ENCODE peak calls at places on chromosomes 3 and 15, in seven cellular contexts. One of them, this sample, is unnamed.

GRCh38 chr3:123342631-123343080 is 106.2 kb downstream of the ADCY5 start:
- DNase-seq in choroid plexus epithelial cell: no peak
- DNase-seq in GM13976: no peak
- DNase-seq in transverse colon: no peak
- DNase-seq in psoas muscle: peak; percentile 3
- DNase-seq in AG10803: no peak
- DNase-seq in HFF-Myc: no peak
- DNase-seq in this sample: no peak

GRCh38 chr15:93861956-93862741 is 369.2 kb upstream of the MCTP2 start:
- DNase-seq in psoas muscle: no peak
- DNase-seq in choroid plexus epithelial cell: no peak
- DNase-seq in AG10803: no peak
- DNase-seq in GM13976: no peak
- DNase-seq in transverse colon: peak; percentile 11
- DNase-seq in HFF-Myc: no peak
- DNase-seq in this sample: no peak

GRCh38 chr15:31435256-31435781 is 108.7 kb downstream of the KLF13 start:
- DNase-seq in psoas muscle: peak; percentile 91
- DNase-seq in transverse colon: peak; percentile 88
- DNase-seq in AG10803: peak; percentile 76
- DNase-seq in HFF-Myc: peak; percentile 66
- DNase-seq in GM13976: peak; percentile 84
- DNase-seq in choroid plexus epithelial cell: peak; percentile 78
- DNase-seq in this sample: no peak

GRCh38 chr3:112303811-112304325 is 9.9 kb upstream of the SLC9C1 start:
- DNase-seq in GM13976: peak; percentile 8
- DNase-seq in transverse colon: no peak
- DNase-seq in psoas muscle: no peak
- DNase-seq in HFF-Myc: no peak
- DNase-seq in choroid plexus epithelial cell: peak; percentile 64
- DNase-seq in AG10803: peak; percentile 11
- DNase-seq in this sample: no peak

GRCh38 chr15:64893481-64894394 is 18.0 kb upstream of the ANKDD1A start:
- DNase-seq in transverse colon: peak; percentile 92
- DNase-seq in psoas muscle: peak; percentile 95
- DNase-seq in choroid plexus epithelial cell: peak; percentile 98
- DNase-seq in HFF-Myc: peak; percentile 66
- DNase-seq in AG10803: peak; percentile 95
- DNase-seq in GM13976: peak; percentile 94
- DNase-seq in this sample: peak; percentile 97

GRCh38 chr3:124574012-124574411 is 156.2 kb upstream of the UMPS start:
- DNase-seq in transverse colon: no peak
- DNase-seq in choroid plexus epithelial cell: no peak
- DNase-seq in AG10803: no peak
- DNase-seq in psoas muscle: no peak
- DNase-seq in HFF-Myc: no peak
- DNase-seq in GM13976: no peak
- DNase-seq in this sample: peak; percentile 53

GRCh38 chr3:100710355-100711198 is 1.3 kb downstream of the TFG start:
- DNase-seq in transverse colon: peak; percentile 77
- DNase-seq in HFF-Myc: peak; percentile 24
- DNase-seq in psoas muscle: no peak
- DNase-seq in AG10803: peak; percentile 73
- DNase-seq in GM13976: peak; percentile 69
- DNase-seq in choroid plexus epithelial cell: peak; percentile 86
- DNase-seq in this sample: peak; percentile 49

GRCh38 chr3:65730449-65730848 is 308.3 kb downstream of the MAGI1 start:
- DNase-seq in GM13976: no peak
- DNase-seq in choroid plexus epithelial cell: no peak
- DNase-seq in AG10803: no peak
- DNase-seq in HFF-Myc: no peak
- DNase-seq in psoas muscle: no peak
- DNase-seq in transverse colon: no peak
- DNase-seq in this sample: no peak

GRCh38 chr3:157999246-157999645 is 107.0 kb downstream of the SHOX2 start:
- DNase-seq in AG10803: no peak
- DNase-seq in HFF-Myc: no peak
- DNase-seq in choroid plexus epithelial cell: peak; percentile 2
- DNase-seq in transverse colon: no peak
- DNase-seq in psoas muscle: no peak
- DNase-seq in GM13976: no peak
- DNase-seq in this sample: no peak

GRCh38 chr15:34271493-34271892 is 46.7 kb downstream of the EMC4 start:
- DNase-seq in GM13976: no peak
- DNase-seq in HFF-Myc: peak; percentile 1
- DNase-seq in transverse colon: no peak
- DNase-seq in choroid plexus epithelial cell: peak; percentile 84
- DNase-seq in psoas muscle: no peak
- DNase-seq in AG10803: peak; percentile 70
- DNase-seq in this sample: peak; percentile 63

GRCh38 chr15:62394079-62394478 is 229.0 kb upstream of the C2CD4B start:
- DNase-seq in GM13976: no peak
- DNase-seq in AG10803: peak; percentile 35
- DNase-seq in choroid plexus epithelial cell: no peak
- DNase-seq in transverse colon: no peak
- DNase-seq in HFF-Myc: no peak
- DNase-seq in psoas muscle: no peak
- DNase-seq in this sample: no peak

GRCh38 chr15:58212909-58213526 is 74.8 kb downstream of the AQP9 start:
- DNase-seq in psoas muscle: no peak
- DNase-seq in HFF-Myc: no peak
- DNase-seq in AG10803: peak; percentile 44
- DNase-seq in choroid plexus epithelial cell: peak; percentile 76
- DNase-seq in GM13976: no peak
- DNase-seq in transverse colon: no peak
- DNase-seq in this sample: peak; percentile 38

GRCh38 chr3:41117398-41117870 is 81.9 kb upstream of the CTNNB1 start:
- DNase-seq in choroid plexus epithelial cell: peak; percentile 100
- DNase-seq in HFF-Myc: peak; percentile 91
- DNase-seq in AG10803: peak; percentile 88
- DNase-seq in psoas muscle: peak; percentile 89
- DNase-seq in transverse colon: peak; percentile 90
- DNase-seq in GM13976: peak; percentile 70
- DNase-seq in this sample: peak; percentile 92

GRCh38 chr15:81075272-81075671 is 58.8 kb upstream of the CFAP161 start:
- DNase-seq in AG10803: no peak
- DNase-seq in choroid plexus epithelial cell: no peak
- DNase-seq in GM13976: no peak
- DNase-seq in transverse colon: no peak
- DNase-seq in HFF-Myc: no peak
- DNase-seq in psoas muscle: no peak
- DNase-seq in this sample: no peak

GRCh38 chr3:173599673-173600072 is 202.1 kb downstream of the NLGN1 start:
- DNase-seq in HFF-Myc: no peak
- DNase-seq in GM13976: no peak
- DNase-seq in psoas muscle: no peak
- DNase-seq in transverse colon: no peak
- DNase-seq in choroid plexus epithelial cell: no peak
- DNase-seq in AG10803: peak; percentile 72
- DNase-seq in this sample: no peak

GRCh38 chr15:89003865-89004725 is 84.2 kb upstream of the ABHD2 start:
- DNase-seq in AG10803: peak; percentile 68
- DNase-seq in choroid plexus epithelial cell: peak; percentile 83
- DNase-seq in GM13976: peak; percentile 45
- DNase-seq in HFF-Myc: no peak
- DNase-seq in psoas muscle: peak; percentile 69
- DNase-seq in transverse colon: no peak
- DNase-seq in this sample: no peak

GRCh38 chr15:61222010-61222409 is 7.1 kb downstream of the RORA start:
- DNase-seq in GM13976: no peak
- DNase-seq in transverse colon: no peak
- DNase-seq in psoas muscle: no peak
- DNase-seq in choroid plexus epithelial cell: no peak
- DNase-seq in AG10803: no peak
- DNase-seq in HFF-Myc: no peak
- DNase-seq in this sample: no peak

GRCh38 chr15:61220125-61220524 is 9.0 kb downstream of the RORA start:
- DNase-seq in GM13976: no peak
- DNase-seq in transverse colon: no peak
- DNase-seq in psoas muscle: no peak
- DNase-seq in choroid plexus epithelial cell: no peak
- DNase-seq in AG10803: no peak
- DNase-seq in HFF-Myc: no peak
- DNase-seq in this sample: no peak

DNA sequence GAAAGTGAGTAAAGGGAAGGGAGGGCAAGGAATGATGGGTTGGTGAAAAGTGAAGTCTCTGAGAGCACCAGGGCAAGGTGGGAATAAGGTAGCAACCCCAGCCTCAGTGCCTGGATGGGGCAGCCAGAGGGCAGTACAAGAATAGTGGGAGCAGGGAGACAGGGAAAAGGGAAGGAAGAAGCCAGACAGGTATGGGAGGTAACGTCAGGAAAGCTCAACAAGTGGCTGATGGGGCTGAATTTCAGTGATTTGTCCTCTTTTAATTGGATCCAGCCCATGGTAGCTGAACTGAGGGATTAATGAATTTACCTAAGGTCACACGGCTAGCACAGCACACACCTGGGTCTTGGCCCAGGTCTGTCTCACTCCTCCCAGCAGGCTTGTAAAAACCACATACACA is 12.6 kb downstream of the RORA start:
- DNase-seq in AG10803: no peak
- DNase-seq in transverse colon: no peak
- DNase-seq in choroid plexus epithelial cell: no peak
- DNase-seq in psoas muscle: no peak
- DNase-seq in GM13976: no peak
- DNase-seq in HFF-Myc: no peak
- DNase-seq in this sample: no peak
- TF ChIP-seq CTCF in AG10803: no peak
- TF ChIP-seq CTCF in transverse colon: no peak
- TF ChIP-seq CTCF in choroid plexus epithelial cell: peak; percentile 16
- TF ChIP-seq CTCF in psoas muscle: peak; percentile 10
- TF ChIP-seq CTCF in GM13976: no peak
- TF ChIP-seq CTCF in HFF-Myc: no peak
- TF ChIP-seq CTCF in this sample: peak; percentile 41

DNA sequence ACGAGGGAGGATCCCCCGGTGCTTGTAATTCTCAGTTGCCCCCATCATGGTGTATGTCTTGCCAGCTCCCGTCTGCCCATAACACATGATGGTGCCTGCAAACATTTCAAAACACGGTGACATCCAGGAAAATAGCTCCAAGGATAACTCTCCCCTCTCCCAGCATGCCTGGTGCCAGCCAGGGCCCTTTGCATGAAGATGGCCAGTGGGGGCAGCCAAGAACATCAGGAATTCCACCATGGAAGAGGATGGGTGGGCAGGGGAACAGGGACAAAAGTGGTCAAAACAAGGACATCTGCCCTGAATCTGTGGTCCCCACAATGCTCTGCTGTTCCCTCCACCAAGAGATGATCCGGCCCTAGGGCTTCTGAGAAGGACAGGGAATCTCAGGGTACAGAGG is 9.0 kb downstream of the KIF9 start:
- DNase-seq in psoas muscle: no peak
- DNase-seq in choroid plexus epithelial cell: no peak
- DNase-seq in AG10803: no peak
- DNase-seq in HFF-Myc: no peak
- DNase-seq in transverse colon: no peak
- DNase-seq in GM13976: no peak
- DNase-seq in this sample: no peak
- TF ChIP-seq CTCF in psoas muscle: no peak
- TF ChIP-seq CTCF in choroid plexus epithelial cell: peak; percentile 10
- TF ChIP-seq CTCF in AG10803: no peak
- TF ChIP-seq CTCF in HFF-Myc: peak; percentile 19
- TF ChIP-seq CTCF in transverse colon: no peak
- TF ChIP-seq CTCF in GM13976: no peak
- TF ChIP-seq CTCF in this sample: peak; percentile 11

DNA sequence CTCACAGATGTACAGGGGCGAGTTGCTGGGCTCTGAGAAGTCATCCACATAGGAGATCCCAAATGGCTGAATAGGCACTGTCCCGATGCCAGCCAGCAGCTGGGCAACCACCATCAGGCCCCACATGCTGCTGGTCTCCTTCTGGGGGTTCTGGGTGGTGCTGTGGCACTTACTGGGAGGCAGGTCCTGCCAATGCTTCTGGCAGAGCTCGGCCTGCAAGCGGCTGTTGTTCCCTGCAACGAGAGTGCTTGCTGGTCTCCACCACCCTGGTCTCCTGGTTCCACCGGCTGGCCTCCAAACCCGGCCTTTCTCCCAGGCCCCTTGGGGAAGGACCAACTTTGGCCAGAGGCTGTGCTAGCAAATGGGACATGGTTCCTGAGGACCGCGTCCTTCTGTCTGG is 59.3 kb upstream of the RAB6B start:
- DNase-seq in GM13976: no peak
- DNase-seq in psoas muscle: no peak
- DNase-seq in AG10803: no peak
- DNase-seq in HFF-Myc: no peak
- DNase-seq in choroid plexus epithelial cell: no peak
- DNase-seq in transverse colon: no peak
- DNase-seq in this sample: no peak
- TF ChIP-seq CTCF in GM13976: no peak
- TF ChIP-seq CTCF in psoas muscle: no peak
- TF ChIP-seq CTCF in AG10803: no peak
- TF ChIP-seq CTCF in HFF-Myc: no peak
- TF ChIP-seq CTCF in choroid plexus epithelial cell: no peak
- TF ChIP-seq CTCF in transverse colon: no peak
- TF ChIP-seq CTCF in this sample: no peak

GRCh38 chr3:129326138-129326537 is 47.5 kb downstream of the HMCES start:
- DNase-seq in transverse colon: no peak
- DNase-seq in HFF-Myc: no peak
- DNase-seq in psoas muscle: peak; percentile 28
- DNase-seq in choroid plexus epithelial cell: no peak
- DNase-seq in GM13976: no peak
- DNase-seq in AG10803: no peak
- DNase-seq in this sample: no peak

GRCh38 chr3:129321887-129322286 is 43.2 kb downstream of the HMCES start:
- DNase-seq in choroid plexus epithelial cell: no peak
- DNase-seq in transverse colon: no peak
- DNase-seq in GM13976: no peak
- DNase-seq in psoas muscle: peak; percentile 15
- DNase-seq in AG10803: no peak
- DNase-seq in HFF-Myc: no peak
- DNase-seq in this sample: no peak

GRCh38 chr3:129324855-129325254 is 46.2 kb downstream of the HMCES start:
- DNase-seq in HFF-Myc: no peak
- DNase-seq in AG10803: no peak
- DNase-seq in psoas muscle: no peak
- DNase-seq in transverse colon: no peak
- DNase-seq in choroid plexus epithelial cell: no peak
- DNase-seq in GM13976: no peak
- DNase-seq in this sample: no peak

GRCh38 chr3:129325383-129325782 is 46.7 kb downstream of the HMCES start:
- DNase-seq in choroid plexus epithelial cell: no peak
- DNase-seq in AG10803: no peak
- DNase-seq in psoas muscle: peak; percentile 27
- DNase-seq in HFF-Myc: no peak
- DNase-seq in GM13976: no peak
- DNase-seq in transverse colon: no peak
- DNase-seq in this sample: no peak

DNA sequence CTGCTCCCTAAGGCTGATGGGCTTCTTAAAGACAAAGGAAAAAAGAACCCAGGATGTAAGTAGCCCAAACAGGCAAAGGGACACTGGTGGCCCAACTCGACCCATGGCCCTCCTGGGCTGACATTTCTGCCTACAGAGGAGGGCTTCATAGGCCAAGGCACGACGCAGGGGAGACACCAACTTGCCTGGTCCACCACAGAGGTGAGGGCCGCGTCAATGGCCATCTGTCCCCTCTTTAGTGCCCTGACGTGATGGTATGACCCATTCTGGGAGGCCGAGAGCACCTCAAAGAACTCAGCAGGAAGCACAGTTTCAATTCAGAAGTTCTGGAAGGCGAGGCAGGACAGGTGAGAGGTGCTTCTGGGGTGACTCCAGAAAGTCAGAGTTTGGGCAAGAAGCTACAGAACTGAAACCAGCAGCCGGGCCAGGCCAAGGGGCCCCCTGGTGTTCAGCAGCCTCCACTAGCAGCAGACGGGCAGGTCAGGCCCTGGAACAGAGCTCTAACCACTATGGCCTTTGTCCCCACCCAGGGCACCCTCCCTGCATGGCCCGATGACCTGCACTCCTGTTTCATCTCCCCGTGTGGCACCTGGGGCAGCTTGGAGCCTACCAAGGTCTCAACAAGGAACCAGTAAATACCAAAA is 45.1 kb downstream of the HMCES start:
- DNase-seq in psoas muscle: peak; percentile 38
- DNase-seq in transverse colon: peak; percentile 54
- DNase-seq in choroid plexus epithelial cell: no peak
- DNase-seq in GM13976: peak; percentile 76
- DNase-seq in AG10803: no peak
- DNase-seq in HFF-Myc: no peak
- DNase-seq in this sample: no peak
- TF ChIP-seq CTCF in psoas muscle: no peak
- TF ChIP-seq CTCF in transverse colon: no peak
- TF ChIP-seq CTCF in choroid plexus epithelial cell: peak; percentile 51
- TF ChIP-seq CTCF in GM13976: no peak
- TF ChIP-seq CTCF in AG10803: peak; percentile 23
- TF ChIP-seq CTCF in HFF-Myc: no peak
- TF ChIP-seq CTCF in this sample: peak; percentile 34